ENCODE peak calls at places on chromosomes 13 and 19, in five cellular contexts. F is cardiac fibroblast, D is WTC11, N is AG04450, T is fibroblast of lung. H is an unnamed sample.

GRCh38 chr13:67168384-67168783 is 61.8 kb downstream of the PCDH9 start:
- DNase-seq in F (no peak), T (no peak), D (no peak), N (no peak), H (no peak)

GRCh38 chr19:52070496-52070895 is 21.9 kb upstream of the ZNF432 start:
- DNase-seq in N (no peak), F (peak), D (no peak), T (peak), H (no peak)

GRCh38 chr13:48043789-48044503 is 6.4 kb downstream of the NUDT15 start:
- DNase-seq in D (no peak), N (peak), T (peak), F (peak), H (no peak)

GRCh38 chr19:2332341-2333026 is 4.0 kb downstream of the SPPL2B start:
- DNase-seq in N (no peak), T (no peak), D (no peak), F (no peak), H (peak)

GRCh38 chr13:103222683-103223082 is 156.5 kb upstream of the SLC10A2 start:
- DNase-seq in D (no peak), N (no peak), T (no peak), F (no peak), H (no peak)

GRCh38 chr19:17671906-17672305 is 16.2 kb downstream of the UNC13A start:
- DNase-seq in T (peak), D (peak), N (no peak), F (peak), H (no peak)

GRCh38 chr13:24894972-24895300 is 131.0 kb downstream of the RNF17 start:
- DNase-seq in T (no peak), F (no peak), N (no peak), D (peak), H (no peak)

GRCh38 chr13:66659291-66660012 is 570.7 kb downstream of the PCDH9 start:
- DNase-seq in D (no peak), F (peak), N (no peak), T (peak), H (no peak)

GRCh38 chr13:23609414-23610186 is 39.4 kb downstream of the TNFRSF19 start:
- DNase-seq in N (peak), T (peak), D (no peak), F (peak), H (no peak)

GRCh38 chr19:46678110-46678732 is 17.2 kb upstream of the DACT3 start:
- DNase-seq in D (peak), F (no peak), T (no peak), N (no peak), H (peak)

GRCh38 chr13:22836475-22836874 is 344.3 kb upstream of the SGCG start:
- DNase-seq in F (no peak), N (no peak), T (no peak), D (no peak), H (no peak)

GRCh38 chr19:52492201-52492960 is 35.1 kb upstream of the ZNF808 start:
- DNase-seq in T (no peak), N (no peak), D (peak), F (no peak), H (no peak)

GRCh38 chr13:99218545-99218944 is 17.9 kb downstream of the UBAC2 start:
- DNase-seq in F (no peak), N (no peak), T (peak), D (no peak), H (no peak)

GRCh38 chr19:29626386-29626785 is 20.3 kb downstream of the POP4 start:
- DNase-seq in T (no peak), F (no peak), N (no peak), D (no peak), H (no peak)

GRCh38 chr13:35621989-35622388 is 145.5 kb upstream of the MAB21L1 start:
- DNase-seq in N (no peak), D (no peak), F (peak), T (no peak), H (no peak)

GRCh38 chr13:33550885-33551284 is 265.3 kb upstream of the STARD13 start:
- DNase-seq in D (no peak), T (no peak), N (no peak), F (no peak), H (no peak)

GRCh38 chr13:33554919-33555791 is 262.8 kb upstream of the RFC3 start:
- DNase-seq in N (peak), D (no peak), T (no peak), F (peak), H (no peak)

GRCh38 chr13:33561627-33562026 is 256.3 kb upstream of the RFC3 start:
- DNase-seq in D (no peak), T (no peak), F (no peak), N (no peak), H (no peak)

GRCh38 chr13:33560722-33561121 is 257.2 kb upstream of the RFC3 start:
- DNase-seq in T (no peak), F (no peak), D (no peak), N (no peak), H (no peak)

DNA sequence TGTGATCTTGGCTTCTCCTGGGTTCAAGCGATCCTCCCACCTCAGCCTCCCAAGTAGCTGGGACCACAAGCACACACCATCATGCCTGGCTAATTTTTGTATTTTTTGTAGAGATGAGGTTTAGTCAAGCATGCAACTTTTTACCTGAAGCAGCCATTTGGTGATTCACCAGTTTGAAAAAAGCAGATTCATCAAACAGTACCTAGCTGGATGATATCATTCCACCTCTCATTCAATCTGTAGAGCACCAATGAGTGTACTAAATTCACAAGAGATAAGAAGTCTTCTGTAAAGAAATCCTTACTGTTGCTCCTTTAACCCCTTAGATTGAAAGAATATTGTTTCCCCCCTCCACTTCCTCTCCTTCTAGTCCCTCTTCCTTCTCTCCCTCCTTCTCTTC is 261.1 kb upstream of the RFC3 start:
- DNase-seq in N (no peak), T (no peak), D (no peak), F (no peak), H (no peak)
- TF ChIP-seq CTCF in N (no peak), T (no peak), D (no peak), F (no peak), H (no peak)

DNA sequence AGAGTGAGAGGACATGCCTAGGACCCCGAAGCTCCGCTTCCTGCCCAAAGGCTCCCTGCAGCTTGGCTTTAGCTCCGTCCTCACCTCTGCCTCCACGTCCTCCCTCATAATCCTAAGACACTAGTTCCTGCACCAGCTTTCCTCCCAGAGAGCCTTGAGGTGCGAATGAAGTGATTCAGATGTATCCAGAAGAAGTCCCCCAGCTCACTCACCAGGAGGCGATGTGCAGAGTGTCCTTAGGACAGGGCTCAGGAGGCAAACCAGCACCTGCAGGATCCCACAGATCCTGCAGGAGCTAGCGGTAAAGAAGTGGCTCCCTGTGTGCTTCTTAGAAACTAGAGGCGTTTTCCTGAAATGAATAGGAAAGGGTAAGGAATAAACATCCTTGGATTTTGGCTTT is 109.7 kb downstream of the HSPH1 start:
- DNase-seq in D (peak), N (no peak), F (no peak), T (no peak), H (no peak)
- TF ChIP-seq CTCF in D (no peak), N (peak), F (peak), T (peak), H (no peak)

GRCh38 chr19:50510700-50511068 is 307 bp downstream of the JOSD2 start:
- DNase-seq in D (no peak), N (no peak), T (no peak), F (peak), H (no peak)

GRCh38 chr19:50510121-50510670 is 795 bp downstream of the JOSD2 start:
- DNase-seq in N (no peak), F (no peak), D (no peak), T (peak), H (no peak)

GRCh38 chr19:50512112-50512998 is 1.4 kb downstream of the ASPDH start:
- DNase-seq in D (no peak), T (no peak), N (no peak), F (no peak), H (no peak)

GRCh38 chr19:50509366-50509765 is 1.6 kb downstream of the JOSD2 start:
- DNase-seq in D (no peak), N (no peak), T (no peak), F (no peak), H (no peak)

GRCh38 chr19:50511069-50511822 is at the start of gene JOSD2:
- DNase-seq in D (peak), N (peak), T (peak), F (peak), H (peak)
- TF ChIP-seq CTCF in D (no peak), N (no peak), T (no peak), F (no peak), H (no peak)

GRCh38 chr19:644363-644762 is 4.7 kb downstream of the FGF22 start:
- DNase-seq in D (no peak), N (no peak), T (no peak), F (no peak), H (no peak)

GRCh38 chr19:645912-646797 is 6.5 kb downstream of the FGF22 start:
- DNase-seq in F (no peak), D (no peak), T (no peak), N (no peak), H (no peak)

GRCh38 chr19:642755-643727 is 3.4 kb downstream of the FGF22 start:
- DNase-seq in N (no peak), F (no peak), D (no peak), T (no peak), H (no peak)

GRCh38 chr19:643736-644135 is 4.1 kb downstream of the FGF22 start:
- DNase-seq in F (no peak), N (no peak), T (no peak), D (no peak), H (no peak)

DNA sequence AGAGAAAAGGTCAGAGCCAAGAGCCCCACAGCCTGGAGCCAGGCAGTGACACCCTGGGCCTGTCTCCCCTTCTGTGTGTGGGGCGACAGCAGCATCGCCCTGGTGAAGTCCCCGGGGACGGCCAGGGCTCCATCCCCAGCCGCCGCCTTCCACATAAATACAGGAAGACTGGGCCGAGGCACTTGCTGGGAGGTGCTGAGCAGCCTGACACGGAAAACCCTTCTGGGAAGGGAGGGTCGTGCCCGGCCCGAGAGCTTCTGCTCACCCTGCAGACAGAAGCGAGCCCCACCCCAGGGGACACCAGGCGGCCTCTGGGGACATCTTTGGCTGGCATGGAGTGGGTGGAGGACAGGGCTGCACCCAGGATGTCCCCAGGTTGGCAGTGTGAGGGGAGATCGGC is 5.1 kb downstream of the FGF22 start:
- DNase-seq in D (no peak), F (no peak), N (no peak), T (no peak), H (no peak)
- TF ChIP-seq CTCF in D (no peak), F (no peak), N (no peak), T (no peak), H (no peak)

GRCh38 chr19:15758379-15758778 is 20.6 kb downstream of the OR10H3 start:
- DNase-seq in T (no peak), F (no peak), D (no peak), N (no peak), H (no peak)

GRCh38 chr19:15759962-15760565 is 22.3 kb downstream of the OR10H3 start:
- DNase-seq in D (peak), T (no peak), F (no peak), N (no peak), H (no peak)
- TF ChIP-seq CTCF in D (no peak), T (no peak), F (no peak), N (no peak), H (no peak)

DNA sequence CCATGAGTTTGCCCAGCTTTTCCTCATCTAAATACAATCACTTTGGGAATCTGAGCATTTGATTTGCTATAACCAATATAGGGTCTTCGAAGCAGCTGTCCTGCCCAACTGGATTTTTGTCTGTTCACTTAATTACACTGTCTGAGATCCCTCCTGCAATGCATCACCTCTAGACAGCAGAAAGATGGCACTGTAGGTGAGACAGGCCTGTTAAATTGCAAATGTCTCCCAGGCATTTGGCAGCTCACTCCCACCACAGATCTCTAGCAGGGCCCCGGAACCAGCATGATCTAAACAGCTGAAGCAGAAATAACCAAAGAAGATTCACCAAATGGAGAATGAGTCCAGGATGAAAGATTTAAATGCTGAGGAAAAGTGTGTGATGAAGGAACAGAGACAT is 41.9 kb upstream of the SERPINE3 start:
- DNase-seq in F (no peak), D (no peak), T (no peak), N (no peak), H (no peak)
- TF ChIP-seq CTCF in F (no peak), D (no peak), T (no peak), N (no peak), H (no peak)

DNA sequence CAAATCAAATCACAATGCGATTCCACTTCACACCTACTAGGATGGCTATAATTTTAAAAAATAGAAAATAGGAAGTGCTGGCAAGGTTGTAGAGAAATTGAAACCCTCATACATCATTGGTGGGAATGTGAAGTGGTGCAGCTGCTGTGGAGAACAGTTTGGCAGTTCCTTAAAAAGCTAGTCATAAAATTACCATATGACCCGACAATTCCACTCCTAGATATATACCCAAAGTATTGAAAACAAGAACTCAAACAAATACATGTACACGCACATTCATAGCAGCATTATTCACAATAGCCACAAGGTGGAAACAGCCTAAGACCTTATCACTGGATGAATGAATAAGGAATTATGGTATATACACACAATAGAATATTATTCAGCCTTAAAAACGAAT is 12.0 kb downstream of the HMGB1 start:
- DNase-seq in N (no peak), D (no peak), T (no peak), F (peak), H (no peak)
- TF ChIP-seq CTCF in N (peak), D (no peak), T (peak), F (peak), H (no peak)

GRCh38 chr19:3463039-3463958 is 17.0 kb downstream of the SMIM24 start:
- DNase-seq in T (no peak), N (no peak), D (no peak), F (no peak), H (no peak)
- TF ChIP-seq CTCF in T (no peak), N (no peak), D (no peak), F (no peak), H (no peak)

DNA sequence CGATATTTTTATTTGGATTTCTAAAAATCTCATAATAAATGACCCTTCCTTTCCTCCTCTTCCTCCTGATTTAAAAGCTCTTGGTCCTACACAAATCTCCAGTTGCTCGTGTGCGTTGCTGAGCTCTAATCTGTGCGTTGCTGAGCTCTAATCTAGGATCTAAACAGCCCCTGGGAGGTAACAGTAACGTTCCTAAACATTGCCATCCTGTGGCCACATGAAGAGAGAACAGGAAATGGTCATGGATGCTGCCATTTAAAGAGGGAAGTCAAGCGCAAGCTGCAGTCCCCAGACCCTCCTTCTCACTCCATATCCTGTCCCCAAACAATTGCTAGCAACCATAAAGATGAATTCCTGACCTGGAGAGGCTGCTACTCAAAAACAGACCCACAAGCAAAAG is 170.8 kb downstream of the NUFIP1 start:
- DNase-seq in D (no peak), F (peak), N (no peak), T (no peak), H (no peak)
- TF ChIP-seq CTCF in D (no peak), F (no peak), N (peak), T (peak), H (no peak)

GRCh38 chr19:42292042-42292960 is 9.6 kb upstream of the PRR19 start:
- DNase-seq in F (no peak), T (no peak), N (no peak), D (no peak), H (no peak)

GRCh38 chr19:42294471-42295137 is 7.3 kb upstream of the PRR19 start:
- DNase-seq in N (no peak), T (no peak), D (no peak), F (no peak), H (no peak)

GRCh38 chr19:42292963-42293362 is 9.0 kb upstream of the PRR19 start:
- DNase-seq in F (no peak), N (no peak), D (no peak), T (no peak), H (no peak)

GRCh38 chr19:42293966-42294365 is 8.0 kb upstream of the PRR19 start:
- DNase-seq in D (no peak), F (no peak), N (no peak), T (no peak), H (no peak)

DNA sequence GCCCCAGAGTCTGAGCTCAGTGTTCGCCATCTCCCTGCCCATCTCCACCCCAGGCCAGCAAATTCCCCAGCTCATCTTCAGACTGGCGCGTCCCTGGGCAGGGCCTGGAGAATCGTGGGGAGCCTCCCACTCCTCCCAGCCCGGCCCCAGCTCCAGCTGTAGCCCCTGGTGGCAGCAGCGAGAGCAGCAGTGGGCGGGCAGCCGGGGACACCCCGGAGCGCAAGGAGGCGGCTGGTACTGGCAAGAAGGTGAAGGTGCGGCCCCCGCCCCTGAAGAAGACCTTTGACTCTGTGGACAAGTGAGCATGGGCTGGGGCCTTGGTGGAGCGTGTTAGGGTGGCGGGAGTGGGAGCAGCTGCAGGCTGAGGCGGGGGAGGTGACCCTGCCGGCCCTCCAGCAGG is 8.4 kb upstream of the PRR19 start:
- DNase-seq in D (peak), N (no peak), F (no peak), T (no peak), H (no peak)
- TF ChIP-seq CTCF in D (no peak), N (peak), F (peak), T (no peak), H (no peak)